ENCODE peak calls at places on chromosomes 7 and 10, in ten cellular contexts. P is AG09319; R is HS-27A; C is bronchial epithelial cell; Q is NCI-H345; G is RPMI7951; M is stimulated activated CD4-positive, alpha-beta T cell treated with anti-CD3 and anti-CD28 coated beads, Interleukin-1b, Interleukin-23, amount 100 ng/mL, for 4 hours; K is G401; T is stromal cell of bone marrow; Z is neural crest cell. W is an unnamed sample.
A peak's percentile ranks its signal among the peaks of the same experiment; 100 is the strongest.

GRCh38 chr7:13731643-13732042 is 257.8 kb downstream of the ETV1 start:
- DNase-seq in P (no peak), R (no peak), C (no peak), Q (no peak), G (no peak), M (no peak), K (no peak), T (peak; percentile 40), Z (no peak), W (no peak)

GRCh38 chr10:74824184-74825032 is 2.0 kb upstream of the KAT6B start:
- DNase-seq in P (no peak), R (no peak), C (no peak), Q (no peak), G (peak; percentile 7), M (no peak), K (no peak), T (no peak), Z (no peak), W (no peak)

GRCh38 chr10:110978204-110978603 is 58.8 kb downstream of the SHOC2 start:
- DNase-seq in P (no peak), R (no peak), C (no peak), Q (no peak), G (no peak), M (no peak), K (no peak), T (no peak), Z (no peak), W (no peak)

GRCh38 chr10:97766106-97766810 is 5.5 kb downstream of the SFRP5 start:
- DNase-seq in P (no peak), R (no peak), C (no peak), Q (no peak), G (no peak), M (no peak), K (no peak), T (no peak), Z (no peak), W (no peak)

GRCh38 chr10:122490786-122491680 is 29.7 kb downstream of the HTRA1 start:
- DNase-seq in P (no peak), R (no peak), C (peak; percentile 91), Q (no peak), G (no peak), M (no peak), K (no peak), T (no peak), Z (no peak), W (peak; percentile 85)

GRCh38 chr7:86793129-86793528 is 149.4 kb downstream of the GRM3 start:
- DNase-seq in P (no peak), R (no peak), C (no peak), Q (no peak), G (no peak), M (no peak), K (no peak), T (no peak), Z (no peak), W (no peak)

GRCh38 chr10:44960098-44960480 is 487 bp downstream of the RASSF4 start:
- DNase-seq in P (no peak), R (no peak), C (no peak), Q (peak; percentile 5), G (no peak), M (no peak), K (no peak), T (no peak), Z (no peak), W (no peak)

GRCh38 chr7:55534262-55534915 is 37.9 kb downstream of the VOPP1 start:
- DNase-seq in P (no peak), R (peak; percentile 57), C (peak; percentile 81), Q (no peak), G (peak; percentile 95), M (peak; percentile 44), K (no peak), T (peak; percentile 31), Z (no peak), W (peak; percentile 83)

GRCh38 chr7:137434530-137434929 is 91.0 kb upstream of the PTN start:
- DNase-seq in P (no peak), R (no peak), C (no peak), Q (no peak), G (no peak), M (no peak), K (no peak), T (no peak), Z (no peak), W (no peak)

GRCh38 chr10:11793762-11794479 is 29.2 kb upstream of the PROSER2 start:
- DNase-seq in P (no peak), R (peak; percentile 66), C (peak; percentile 90), Q (no peak), G (peak; percentile 76), M (no peak), K (no peak), T (no peak), Z (no peak), W (peak; percentile 55)

GRCh38 chr10:68330852-68331454 is 911 bp upstream of the HNRNPH3 start:
- DNase-seq in P (no peak), R (no peak), C (no peak), Q (no peak), G (peak; percentile 33), M (no peak), K (peak; percentile 74), T (no peak), Z (no peak), W (no peak)

GRCh38 chr10:118799779-118800178 is 45.0 kb upstream of the CACUL1 start:
- DNase-seq in P (no peak), R (no peak), C (peak; percentile 95), Q (peak; percentile 19), G (peak; percentile 62), M (no peak), K (no peak), T (peak; percentile 36), Z (no peak), W (peak; percentile 78)